ENCODE peak calls at places on chromosomes 4 and X, in five cellular contexts. K is left ventricle myocardium superior, Q is NCI-H1092, G is T47D, R is pulmonary artery endothelial cell. H is an unnamed sample.

GRCh38 chr4:78517050-78517652 is 34.4 kb upstream of the ANXA3 start:
- DNase-seq in K (no peak), R (no peak), Q (no peak), G (peak; percentile 45), H (peak; percentile 60)

GRCh38 chr4:73221734-73222133 is 36.9 kb downstream of the ANKRD17 start:
- DNase-seq in K (no peak), R (no peak), Q (no peak), G (no peak), H (no peak)

GRCh38 chr4:129545599-129546278 is 449.8 kb downstream of the C4orf33 start:
- DNase-seq in G (peak; percentile 18), K (peak; percentile 79), Q (peak; percentile 3), R (peak; percentile 98), H (peak; percentile 74)

GRCh38 chrX:117610049-117610448 is 506.6 kb downstream of the KLHL13 start:
- DNase-seq in R (no peak), Q (no peak), K (no peak), G (no peak), H (no peak)

GRCh38 chr4:75512336-75513211 is 1.6 kb downstream of the RCHY1 start:
- DNase-seq in K (no peak), R (peak; percentile 64), Q (no peak), G (no peak), H (peak; percentile 65)

GRCh38 chr4:13766722-13767495 is 139.4 kb upstream of the BOD1L1 start:
- DNase-seq in Q (no peak), R (no peak), G (no peak), K (no peak), H (peak; percentile 39)

GRCh38 chr4:153115322-153116100 is 88.7 kb upstream of the TRIM2 start:
- DNase-seq in G (no peak), R (no peak), K (no peak), Q (no peak), H (peak; percentile 80)

GRCh38 chr4:184347251-184348239 is 126.8 kb downstream of the IRF2 start:
- DNase-seq in K (peak; percentile 49), Q (no peak), G (peak; percentile 81), R (no peak), H (peak; percentile 46)

GRCh38 chr4:77695769-77696168 is 90.1 kb downstream of the CXCL13 start:
- DNase-seq in R (peak; percentile 64), K (no peak), Q (no peak), G (no peak), H (peak; percentile 97)

GRCh38 chrX:80181079-80181478 is 166.5 kb downstream of the TBX22 start:
- DNase-seq in R (no peak), G (peak; percentile 9), Q (no peak), K (no peak), H (no peak)

GRCh38 chrX:110244951-110245480 is 72.9 kb downstream of the AMMECR1 start:
- DNase-seq in R (no peak), G (no peak), Q (no peak), K (no peak), H (peak; percentile 43)

GRCh38 chr4:127849505-127850234 is 31.0 kb upstream of the PLK4 start:
- DNase-seq in R (peak; percentile 19), G (no peak), K (no peak), Q (no peak), H (peak; percentile 4)

GRCh38 chrX:55264816-55265215 is at the start of gene PAGE3:
- DNase-seq in K (no peak), Q (no peak), G (no peak), R (no peak), H (no peak)

GRCh38 chr4:38674206-38675144 is 10.5 kb downstream of the KLF3 start:
- DNase-seq in K (no peak), R (no peak), G (peak; percentile 13), Q (no peak), H (no peak)

GRCh38 chrX:104166735-104167436 is 633 bp downstream of the FAM199X start:
- DNase-seq in Q (no peak), G (no peak), K (no peak), R (no peak), H (no peak)

GRCh38 chrX:131802836-131803626 is 220.1 kb upstream of the STK26 start:
- DNase-seq in R (peak; percentile 30), K (no peak), Q (no peak), G (peak; percentile 74), H (peak; percentile 46)

GRCh38 chr4:86973668-86974067 is 38.9 kb downstream of the AFF1 start:
- DNase-seq in K (no peak), Q (no peak), R (no peak), G (no peak), H (no peak)

GRCh38 chrX:37745835-37746234 is 34.0 kb upstream of the CYBB start:
- DNase-seq in R (no peak), Q (no peak), K (no peak), G (no peak), H (no peak)

GRCh38 chr4:142614621-142615323 is 231.3 kb downstream of the INPP4B start:
- DNase-seq in K (no peak), Q (no peak), R (no peak), G (no peak), H (peak; percentile 79)

GRCh38 chr4:101967697-101968346 is 177.3 kb downstream of the BANK1 start:
- DNase-seq in G (no peak), Q (no peak), R (no peak), K (no peak), H (peak; percentile 10)

GRCh38 chrX:110836982-110837381 is 41.4 kb upstream of the CHRDL1 start:
- DNase-seq in K (no peak), Q (peak; percentile 16), R (no peak), G (no peak), H (no peak)

GRCh38 chrX:36908801-36909403 is 99.3 kb upstream of the FAM47C start:
- DNase-seq in R (no peak), G (peak; percentile 50), Q (peak; percentile 3), K (no peak), H (peak; percentile 42)

GRCh38 chr4:138835833-138836521 is 179.6 kb upstream of the NOCT start:
- DNase-seq in Q (peak; percentile 86), R (no peak), K (peak; percentile 84), G (peak; percentile 36), H (peak; percentile 50)

GRCh38 chr4:89001647-89002518 is 55.1 kb downstream of the FAM13A start:
- DNase-seq in K (no peak), R (no peak), G (peak; percentile 4), Q (peak; percentile 83), H (no peak)

GRCh38 chr4:62431513-62431912 is 1231.4 kb downstream of the ADGRL3 start:
- DNase-seq in Q (no peak), G (peak; percentile 9), K (no peak), R (no peak), H (no peak)

GRCh38 chr4:47490550-47490949 is 5.5 kb downstream of the ATP10D start:
- DNase-seq in G (peak; percentile 39), K (no peak), R (peak; percentile 41), Q (no peak), H (peak; percentile 59)

GRCh38 chrX:53330331-53330730 is 48.9 kb upstream of the IQSEC2 start:
- DNase-seq in R (no peak), G (no peak), Q (no peak), K (no peak), H (no peak)

GRCh38 chr4:24845132-24845531 is 49.8 kb downstream of the SOD3 start:
- DNase-seq in Q (no peak), K (no peak), G (no peak), R (no peak), H (no peak)

GRCh38 chrX:125420809-125421208 is 101.1 kb downstream of the TEX13C start:
- DNase-seq in R (no peak), K (no peak), Q (no peak), G (no peak), H (no peak)

GRCh38 chr4:2961411-2962098 is 1.7 kb downstream of the NOP14 start:
- DNase-seq in R (no peak), G (no peak), K (no peak), Q (no peak), H (no peak)

GRCh38 chr4:58809366-58809765 is 1699.2 kb upstream of the IGFBP7 start:
- DNase-seq in Q (no peak), G (no peak), R (no peak), K (no peak), H (no peak)

GRCh38 chr4:27714073-27714472 is 853.4 kb downstream of the STIM2 start:
- DNase-seq in Q (peak; percentile 4), R (no peak), K (no peak), G (peak; percentile 32), H (peak; percentile 5)

GRCh38 chrX:110081740-110082139 is 78.8 kb downstream of the TMEM164 start:
- DNase-seq in G (no peak), K (peak; percentile 69), Q (peak; percentile 13), R (peak; percentile 26), H (peak; percentile 79)

GRCh38 chr4:161555689-161556660 is 607.8 kb downstream of the FSTL5 start:
- DNase-seq in K (no peak), Q (no peak), G (no peak), R (no peak), H (peak; percentile 26)

GRCh38 chr4:56656346-56656643 is 24.8 kb downstream of the HOPX start:
- DNase-seq in R (no peak), Q (no peak), G (no peak), K (peak; percentile 52), H (no peak)

GRCh38 chr4:156193800-156194199 is 240.1 kb upstream of the CTSO start:
- DNase-seq in K (no peak), G (no peak), Q (peak; percentile 39), R (no peak), H (peak; percentile 28)

GRCh38 chrX:17967888-17968287 is 106.8 kb upstream of the RAI2 start:
- DNase-seq in Q (peak; percentile 59), K (no peak), R (no peak), G (peak; percentile 7), H (no peak)

H was measured in fibroblast of mammary gland.